ENCODE peak calls at places on chromosomes 7 and 10, in eight cellular contexts. One of them, this sample, is unnamed.

GRCh38 chr10:5963591-5963990 is 13.8 kb downstream of the IL15RA start:
- DNase-seq in GM20000: no peak
- DNase-seq in HFF-Myc: no peak
- DNase-seq in body of pancreas: no peak
- DNase-seq in left ventricle myocardium superior: peak
- DNase-seq in HepG2: no peak
- DNase-seq in NCI-H1105: no peak
- DNase-seq in ecto neural progenitor cell: no peak
- DNase-seq in this sample: no peak

GRCh38 chr10:77902159-77902558 is 24.4 kb downstream of the DLG5 start:
- DNase-seq in GM20000: no peak
- DNase-seq in HFF-Myc: no peak
- DNase-seq in body of pancreas: no peak
- DNase-seq in left ventricle myocardium superior: no peak
- DNase-seq in HepG2: no peak
- DNase-seq in NCI-H1105: no peak
- DNase-seq in ecto neural progenitor cell: no peak
- DNase-seq in this sample: no peak

GRCh38 chr10:92832998-92833642 is 15.2 kb upstream of the EXOC6 start:
- DNase-seq in GM20000: no peak
- DNase-seq in HFF-Myc: no peak
- DNase-seq in body of pancreas: no peak
- DNase-seq in left ventricle myocardium superior: no peak
- DNase-seq in HepG2: no peak
- DNase-seq in NCI-H1105: no peak
- DNase-seq in ecto neural progenitor cell: no peak
- DNase-seq in this sample: no peak

GRCh38 chr7:113154128-113154527 is 35.8 kb upstream of the SMIM30 start:
- DNase-seq in GM20000: no peak
- DNase-seq in HFF-Myc: no peak
- DNase-seq in body of pancreas: no peak
- DNase-seq in left ventricle myocardium superior: no peak
- DNase-seq in HepG2: no peak
- DNase-seq in NCI-H1105: no peak
- DNase-seq in ecto neural progenitor cell: no peak
- DNase-seq in this sample: no peak

GRCh38 chr7:143299840-143300239 is 11.7 kb downstream of the CASP2 start:
- DNase-seq in GM20000: no peak
- DNase-seq in HFF-Myc: no peak
- DNase-seq in body of pancreas: peak
- DNase-seq in left ventricle myocardium superior: peak
- DNase-seq in HepG2: peak
- DNase-seq in NCI-H1105: no peak
- DNase-seq in ecto neural progenitor cell: no peak
- DNase-seq in this sample: no peak

GRCh38 chr10:329361-330099 is 194.3 kb downstream of the ZMYND11 start:
- DNase-seq in GM20000: no peak
- DNase-seq in HFF-Myc: peak
- DNase-seq in body of pancreas: peak
- DNase-seq in left ventricle myocardium superior: peak
- DNase-seq in HepG2: peak
- DNase-seq in NCI-H1105: no peak
- DNase-seq in ecto neural progenitor cell: no peak
- DNase-seq in this sample: peak

GRCh38 chr7:102891693-102892261 is 21.0 kb upstream of the LRRC17 start:
- DNase-seq in GM20000: no peak
- DNase-seq in HFF-Myc: peak
- DNase-seq in body of pancreas: no peak
- DNase-seq in left ventricle myocardium superior: peak
- DNase-seq in HepG2: no peak
- DNase-seq in NCI-H1105: no peak
- DNase-seq in ecto neural progenitor cell: no peak
- DNase-seq in this sample: peak

GRCh38 chr10:97124211-97124610 is 61.5 kb downstream of the SLIT1 start:
- DNase-seq in GM20000: no peak
- DNase-seq in HFF-Myc: no peak
- DNase-seq in body of pancreas: no peak
- DNase-seq in left ventricle myocardium superior: no peak
- DNase-seq in HepG2: no peak
- DNase-seq in NCI-H1105: no peak
- DNase-seq in ecto neural progenitor cell: no peak
- DNase-seq in this sample: no peak

GRCh38 chr7:63080406-63080805 is 918.2 kb upstream of the ZNF722 start:
- DNase-seq in GM20000: no peak
- DNase-seq in HFF-Myc: no peak
- DNase-seq in body of pancreas: no peak
- DNase-seq in left ventricle myocardium superior: no peak
- DNase-seq in HepG2: no peak
- DNase-seq in NCI-H1105: no peak
- DNase-seq in ecto neural progenitor cell: peak
- DNase-seq in this sample: no peak

GRCh38 chr7:51160990-51161615 is 155.5 kb downstream of the COBL start:
- DNase-seq in GM20000: peak
- DNase-seq in HFF-Myc: peak
- DNase-seq in body of pancreas: peak
- DNase-seq in left ventricle myocardium superior: peak
- DNase-seq in HepG2: peak
- DNase-seq in NCI-H1105: peak
- DNase-seq in ecto neural progenitor cell: peak
- DNase-seq in this sample: peak

GRCh38 chr7:117018713-117019112 is 65.4 kb downstream of the ST7 start:
- DNase-seq in GM20000: no peak
- DNase-seq in HFF-Myc: no peak
- DNase-seq in body of pancreas: no peak
- DNase-seq in left ventricle myocardium superior: no peak
- DNase-seq in HepG2: no peak
- DNase-seq in NCI-H1105: no peak
- DNase-seq in ecto neural progenitor cell: no peak
- DNase-seq in this sample: no peak

GRCh38 chr7:98395951-98396350 is 4.9 kb downstream of the BAIAP2L1 start:
- DNase-seq in GM20000: no peak
- DNase-seq in HFF-Myc: no peak
- DNase-seq in body of pancreas: no peak
- DNase-seq in left ventricle myocardium superior: no peak
- DNase-seq in HepG2: no peak
- DNase-seq in NCI-H1105: no peak
- DNase-seq in ecto neural progenitor cell: no peak
- DNase-seq in this sample: no peak

GRCh38 chr7:92763636-92764423 is 72.5 kb downstream of the CDK6 start:
- DNase-seq in GM20000: no peak
- DNase-seq in HFF-Myc: peak
- DNase-seq in body of pancreas: no peak
- DNase-seq in left ventricle myocardium superior: no peak
- DNase-seq in HepG2: peak
- DNase-seq in NCI-H1105: no peak
- DNase-seq in ecto neural progenitor cell: no peak
- DNase-seq in this sample: no peak

GRCh38 chr10:1643161-1643910 is 94.0 kb downstream of the ADARB2 start:
- DNase-seq in GM20000: peak
- DNase-seq in HFF-Myc: no peak
- DNase-seq in body of pancreas: no peak
- DNase-seq in left ventricle myocardium superior: no peak
- DNase-seq in HepG2: peak
- DNase-seq in NCI-H1105: no peak
- DNase-seq in ecto neural progenitor cell: peak
- DNase-seq in this sample: no peak

GRCh38 chr7:99293167-99293566 is 20.5 kb downstream of the MYH16 start:
- DNase-seq in GM20000: no peak
- DNase-seq in HFF-Myc: no peak
- DNase-seq in body of pancreas: no peak
- DNase-seq in left ventricle myocardium superior: no peak
- DNase-seq in HepG2: no peak
- DNase-seq in NCI-H1105: no peak
- DNase-seq in ecto neural progenitor cell: no peak
- DNase-seq in this sample: no peak

GRCh38 chr7:29523728-29524127 is 39.9 kb upstream of the PRR15 start:
- DNase-seq in GM20000: no peak
- DNase-seq in HFF-Myc: no peak
- DNase-seq in body of pancreas: no peak
- DNase-seq in left ventricle myocardium superior: no peak
- DNase-seq in HepG2: no peak
- DNase-seq in NCI-H1105: no peak
- DNase-seq in ecto neural progenitor cell: no peak
- DNase-seq in this sample: no peak

GRCh38 chr10:374354-374753 is 239.1 kb downstream of the ZMYND11 start:
- DNase-seq in GM20000: no peak
- DNase-seq in HFF-Myc: no peak
- DNase-seq in body of pancreas: no peak
- DNase-seq in left ventricle myocardium superior: no peak
- DNase-seq in HepG2: no peak
- DNase-seq in NCI-H1105: no peak
- DNase-seq in ecto neural progenitor cell: no peak
- DNase-seq in this sample: no peak

GRCh38 chr7:123769371-123769770 is 20.6 kb upstream of the WASL start:
- DNase-seq in GM20000: no peak
- DNase-seq in HFF-Myc: peak
- DNase-seq in body of pancreas: peak
- DNase-seq in left ventricle myocardium superior: no peak
- DNase-seq in HepG2: peak
- DNase-seq in NCI-H1105: no peak
- DNase-seq in ecto neural progenitor cell: no peak
- DNase-seq in this sample: no peak

GRCh38 chr10:90218846-90219245 is 517.5 kb downstream of the KIF20B start:
- DNase-seq in GM20000: no peak
- DNase-seq in HFF-Myc: no peak
- DNase-seq in body of pancreas: no peak
- DNase-seq in left ventricle myocardium superior: no peak
- DNase-seq in HepG2: no peak
- DNase-seq in NCI-H1105: no peak
- DNase-seq in ecto neural progenitor cell: no peak
- DNase-seq in this sample: no peak

GRCh38 chr10:58063854-58064480 is 203.7 kb downstream of the IPMK start:
- DNase-seq in GM20000: no peak
- DNase-seq in HFF-Myc: no peak
- DNase-seq in body of pancreas: no peak
- DNase-seq in left ventricle myocardium superior: no peak
- DNase-seq in HepG2: no peak
- DNase-seq in NCI-H1105: no peak
- DNase-seq in ecto neural progenitor cell: no peak
- DNase-seq in this sample: no peak

GRCh38 chr7:73850781-73851207 is 8.5 kb upstream of the METTL27 start:
- DNase-seq in GM20000: no peak
- DNase-seq in HFF-Myc: peak
- DNase-seq in body of pancreas: no peak
- DNase-seq in left ventricle myocardium superior: no peak
- DNase-seq in HepG2: no peak
- DNase-seq in NCI-H1105: no peak
- DNase-seq in ecto neural progenitor cell: no peak
- DNase-seq in this sample: no peak

GRCh38 chr10:34655286-34656170 is 159.6 kb downstream of the PARD3 start:
- DNase-seq in GM20000: peak
- DNase-seq in HFF-Myc: peak
- DNase-seq in body of pancreas: peak
- DNase-seq in left ventricle myocardium superior: no peak
- DNase-seq in HepG2: peak
- DNase-seq in NCI-H1105: peak
- DNase-seq in ecto neural progenitor cell: no peak
- DNase-seq in this sample: peak

GRCh38 chr7:25031432-25031831 is 51.5 kb upstream of the OSBPL3 start:
- DNase-seq in GM20000: no peak
- DNase-seq in HFF-Myc: no peak
- DNase-seq in body of pancreas: no peak
- DNase-seq in left ventricle myocardium superior: no peak
- DNase-seq in HepG2: peak
- DNase-seq in NCI-H1105: no peak
- DNase-seq in ecto neural progenitor cell: no peak
- DNase-seq in this sample: no peak

GRCh38 chr7:122652851-122653250 is 46.1 kb downstream of the RNF133 start:
- DNase-seq in GM20000: no peak
- DNase-seq in HFF-Myc: no peak
- DNase-seq in body of pancreas: no peak
- DNase-seq in left ventricle myocardium superior: no peak
- DNase-seq in HepG2: no peak
- DNase-seq in NCI-H1105: no peak
- DNase-seq in ecto neural progenitor cell: no peak
- DNase-seq in this sample: no peak

GRCh38 chr10:36515313-36515712 is 610.1 kb upstream of the ANKRD30A start:
- DNase-seq in GM20000: no peak
- DNase-seq in HFF-Myc: no peak
- DNase-seq in body of pancreas: no peak
- DNase-seq in left ventricle myocardium superior: no peak
- DNase-seq in HepG2: no peak
- DNase-seq in NCI-H1105: no peak
- DNase-seq in ecto neural progenitor cell: no peak
- DNase-seq in this sample: no peak

This sample was measured in ureter.